ENCODE peak calls at places on chromosome 2, in eight cellular contexts. L is cardiac muscle cell, T is brain microvascular endothelial cell, W is uterus, A is breast epithelium, B is left lung, C is WERI-Rb-1, D is A549. V is an unnamed sample.

GRCh38 chr2:105796131-105796638 is 51.5 kb downstream of the NCK2 start:
- DNase-seq in L (peak), T (no peak), W (no peak), A (no peak), B (no peak), C (no peak), D (no peak), V (no peak)

GRCh38 chr2:188693111-188693510 is 281.1 kb upstream of the COL3A1 start:
- DNase-seq in L (no peak), T (no peak), W (no peak), A (no peak), B (peak), C (no peak), D (no peak), V (no peak)

GRCh38 chr2:169080250-169081035 is 11.1 kb downstream of the DHRS9 start:
- DNase-seq in L (no peak), T (no peak), W (no peak), A (no peak), B (no peak), C (no peak), D (no peak), V (no peak)

GRCh38 chr2:70656421-70657010 is 102.9 kb upstream of the TGFA start:
- DNase-seq in L (no peak), T (no peak), W (no peak), A (no peak), B (no peak), C (no peak), D (no peak), V (no peak)

GRCh38 chr2:88165604-88166003 is 4.5 kb upstream of the THNSL2 start:
- DNase-seq in L (no peak), T (no peak), W (no peak), A (no peak), B (no peak), C (no peak), D (no peak), V (no peak)

GRCh38 chr2:2275451-2275850 is 55.6 kb downstream of the MYT1L start:
- DNase-seq in L (no peak), T (no peak), W (no peak), A (no peak), B (no peak), C (no peak), D (no peak), V (no peak)

GRCh38 chr2:236717120-236717519 is 147.5 kb downstream of the ACKR3 start:
- DNase-seq in L (no peak), T (no peak), W (no peak), A (no peak), B (no peak), C (no peak), D (no peak), V (no peak)

GRCh38 chr2:9174771-9175441 is 31.7 kb upstream of the ASAP2 start:
- DNase-seq in L (peak), T (peak), W (no peak), A (no peak), B (no peak), C (no peak), D (no peak), V (no peak)

GRCh38 chr2:196590286-196590685 is 49.2 kb upstream of the CCDC150 start:
- DNase-seq in L (peak), T (no peak), W (no peak), A (no peak), B (no peak), C (no peak), D (no peak), V (no peak)

GRCh38 chr2:43185146-43185545 is 41.3 kb downstream of the ZFP36L2 start:
- DNase-seq in L (no peak), T (no peak), W (no peak), A (no peak), B (no peak), C (no peak), D (no peak), V (no peak)

GRCh38 chr2:200148366-200148765 is 158.1 kb upstream of the SPATS2L start:
- DNase-seq in L (no peak), T (no peak), W (no peak), A (no peak), B (no peak), C (no peak), D (no peak), V (peak)

GRCh38 chr2:101858910-101859309 is 132.8 kb upstream of the IL1R2 start:
- DNase-seq in L (no peak), T (no peak), W (no peak), A (no peak), B (no peak), C (no peak), D (no peak), V (no peak)

DNA sequence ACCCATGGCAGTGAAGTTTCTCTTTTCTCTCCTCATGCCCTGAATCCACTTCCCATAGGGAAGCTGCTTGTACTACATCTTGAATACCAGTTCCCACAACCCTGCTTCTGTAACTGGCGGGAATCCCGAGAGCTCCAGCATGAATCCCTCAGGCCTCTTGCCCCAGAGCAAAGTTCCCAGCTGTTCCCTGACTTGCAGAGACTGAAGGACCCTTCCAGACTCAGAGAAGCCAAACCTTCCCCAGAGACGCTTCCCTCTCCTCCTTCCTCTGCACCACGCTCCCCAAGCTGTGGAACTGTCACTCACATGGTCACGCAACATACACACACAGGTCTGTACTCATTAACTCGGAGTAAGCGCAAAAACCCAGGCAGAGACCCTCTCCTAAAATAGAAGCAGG is 26.4 kb downstream of the TRAPPC12 start:
- DNase-seq in L (no peak), T (no peak), W (no peak), A (no peak), B (no peak), C (no peak), D (no peak), V (no peak)
- H3K4me3 ChIP-seq in L (no peak), T (no peak), W (no peak), A (no peak), B (no peak), C (no peak), D (no peak), V (no peak)

DNA sequence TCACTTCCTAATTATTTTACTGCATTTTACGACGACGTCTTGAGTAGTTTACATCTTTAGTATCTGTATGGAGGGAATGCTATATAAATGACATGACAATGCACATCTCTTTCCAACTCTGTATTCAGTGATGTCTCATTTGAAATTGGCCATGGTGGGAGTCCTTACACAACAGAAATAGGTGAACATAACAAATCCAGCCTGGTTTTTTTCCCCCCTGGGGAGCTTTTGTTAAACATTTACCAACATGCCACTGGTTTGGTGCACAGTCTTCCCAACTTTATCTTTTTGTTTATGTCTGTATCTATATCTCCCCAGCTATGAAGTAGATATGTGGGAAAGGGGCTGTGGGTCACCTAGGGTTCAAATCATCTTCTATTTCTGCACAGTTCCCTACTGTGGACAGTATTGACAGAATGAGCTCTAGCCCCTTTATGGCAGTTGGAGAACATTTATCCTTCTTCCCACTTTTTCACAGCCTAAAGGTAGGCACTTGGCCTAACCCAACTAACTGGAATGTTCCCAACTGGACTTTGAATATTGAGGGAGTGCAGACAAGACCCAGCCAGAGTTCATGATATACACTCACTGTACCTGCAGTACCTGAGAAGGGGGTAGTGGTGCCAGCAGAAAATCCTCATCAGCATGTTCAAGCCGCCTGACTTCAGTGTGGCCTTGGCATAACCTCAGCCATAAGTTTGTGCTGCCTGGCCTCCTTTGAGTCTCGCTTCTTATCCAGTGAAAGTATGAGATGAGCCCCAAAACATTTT is 5.7 kb upstream of the RTKN start:
- DNase-seq in L (no peak), T (no peak), W (no peak), A (no peak), B (no peak), C (no peak), D (no peak), V (no peak)
- H3K27ac ChIP-seq in L (no peak), T (no peak), W (no peak), A (no peak), B (no peak), C (no peak), D (no peak), V (no peak)

DNA sequence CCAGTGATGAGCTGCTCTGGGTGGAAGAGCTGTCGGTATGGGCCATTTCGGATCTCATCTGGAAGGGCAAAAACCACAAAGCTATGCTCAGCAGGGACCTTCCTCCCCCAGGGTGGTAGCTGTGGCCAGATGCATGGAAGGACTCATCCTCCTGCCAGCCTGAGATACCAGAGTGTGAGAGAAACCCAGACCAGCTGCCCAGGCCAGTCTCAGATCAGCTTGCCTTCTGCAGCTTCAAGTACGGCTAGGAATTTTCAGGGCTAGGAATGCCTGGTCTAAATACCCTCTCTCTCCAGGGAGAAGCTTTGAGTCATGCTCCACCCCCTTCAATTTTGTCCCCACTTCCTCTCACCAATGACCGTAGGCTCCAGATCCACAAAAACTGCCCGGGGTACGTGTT is 1.4 kb upstream of the TUBA4B start:
- DNase-seq in L (no peak), T (no peak), W (no peak), A (no peak), B (no peak), C (no peak), D (no peak), V (no peak)
- H3K4me3 ChIP-seq in L (no peak), T (no peak), W (no peak), A (peak), B (no peak), C (peak), D (peak), V (no peak)

GRCh38 chr2:109415460-109416004 is 198.2 kb downstream of the SEPTIN10 start:
- DNase-seq in L (no peak), T (no peak), W (no peak), A (no peak), B (no peak), C (peak), D (no peak), V (no peak)
- H3K27ac ChIP-seq in L (no peak), T (no peak), W (no peak), A (no peak), B (no peak), C (no peak), D (no peak), V (no peak)

GRCh38 chr2:99032786-99033185 is 96.8 kb upstream of the CRACDL start:
- DNase-seq in L (no peak), T (no peak), W (no peak), A (no peak), B (no peak), C (no peak), D (no peak), V (no peak)
- H3K4me3 ChIP-seq in L (no peak), T (no peak), W (no peak), A (no peak), B (no peak), C (no peak), D (no peak), V (no peak)

GRCh38 chr2:195026261-195026660 is 630.8 kb upstream of the SLC39A10 start:
- DNase-seq in L (no peak), T (peak), W (no peak), A (no peak), B (no peak), C (no peak), D (no peak), V (no peak)

GRCh38 chr2:195017890-195018289 is 639.1 kb upstream of the SLC39A10 start:
- DNase-seq in L (no peak), T (no peak), W (no peak), A (no peak), B (no peak), C (no peak), D (no peak), V (no peak)

GRCh38 chr2:195021704-195022513 is 635.1 kb upstream of the SLC39A10 start:
- DNase-seq in L (no peak), T (no peak), W (no peak), A (no peak), B (no peak), C (no peak), D (no peak), V (no peak)

GRCh38 chr2:195018462-195018861 is 638.6 kb upstream of the SLC39A10 start:
- DNase-seq in L (no peak), T (no peak), W (no peak), A (no peak), B (no peak), C (no peak), D (no peak), V (no peak)

GRCh38 chr2:195022514-195022842 is 634.5 kb upstream of the SLC39A10 start:
- DNase-seq in L (no peak), T (no peak), W (no peak), A (no peak), B (peak), C (no peak), D (no peak), V (no peak)
- H3K27ac ChIP-seq in L (no peak), T (no peak), W (no peak), A (no peak), B (no peak), C (no peak), D (no peak), V (no peak)

GRCh38 chr2:32807662-32808061 is 139.1 kb upstream of the LTBP1 start:
- DNase-seq in L (no peak), T (no peak), W (no peak), A (no peak), B (no peak), C (no peak), D (no peak), V (no peak)
- H3K4me3 ChIP-seq in L (no peak), T (no peak), W (no peak), A (no peak), B (no peak), C (no peak), D (no peak), V (no peak)